ENCODE peak calls at places on chromosomes 7 and 10, in ten cellular contexts. D is suprapubic skin, U is fibroblast of mammary gland, F is lung, S is IMR-90, G is astrocyte, L is skeletal muscle cell, Y is prostate gland, N is WERI-Rb-1, Z is neuronal stem cell. W is an unnamed sample.
A peak's percentile ranks its signal among the peaks of the same experiment; 100 is the strongest.

GRCh38 chr7:55587687-55588378 is 15.5 kb upstream of the VOPP1 start:
- DNase-seq in D (no peak), U (no peak), F (no peak), S (no peak), G (no peak), L (no peak), Y (no peak), N (no peak), Z (no peak), W (no peak)

GRCh38 chr10:36224431-36224985 is 582.4 kb upstream of the FZD8 start:
- DNase-seq in D (no peak), U (peak; percentile 37), F (no peak), S (peak; percentile 19), G (peak; percentile 26), L (peak; percentile 8), Y (no peak), N (no peak), Z (no peak), W (no peak)

GRCh38 chr7:14690075-14690474 is 212.5 kb downstream of the DGKB start:
- DNase-seq in D (no peak), U (no peak), F (no peak), S (no peak), G (no peak), L (no peak), Y (no peak), N (no peak), Z (no peak), W (no peak)

GRCh38 chr7:45642044-45642443 is 67.9 kb downstream of the ADCY1 start:
- DNase-seq in D (peak; percentile 9), U (no peak), F (no peak), S (no peak), G (no peak), L (no peak), Y (no peak), N (peak; percentile 63), Z (no peak), W (no peak)

GRCh38 chr7:44309271-44310091 is 15.9 kb downstream of the CAMK2B start:
- DNase-seq in D (peak; percentile 79), U (peak; percentile 57), F (peak; percentile 30), S (peak; percentile 32), G (peak; percentile 39), L (peak; percentile 11), Y (no peak), N (no peak), Z (peak; percentile 47), W (no peak)

GRCh38 chr7:75758491-75758890 is 13.5 kb downstream of the CCL26 start:
- DNase-seq in D (no peak), U (no peak), F (no peak), S (peak; percentile 23), G (no peak), L (no peak), Y (no peak), N (no peak), Z (no peak), W (no peak)

GRCh38 chr7:96657347-96658010 is 52.2 kb downstream of the SEM1 start:
- DNase-seq in D (no peak), U (no peak), F (no peak), S (no peak), G (peak; percentile 29), L (no peak), Y (no peak), N (no peak), Z (peak; percentile 76), W (no peak)

GRCh38 chr7:157501576-157501975 is 164.8 kb downstream of the DNAJB6 start:
- DNase-seq in D (no peak), U (no peak), F (no peak), S (no peak), G (no peak), L (no peak), Y (no peak), N (no peak), Z (no peak), W (no peak)

GRCh38 chr7:24152356-24152755 is 131.6 kb upstream of the NPY start:
- DNase-seq in D (no peak), U (no peak), F (no peak), S (no peak), G (no peak), L (no peak), Y (peak; percentile 62), N (no peak), Z (no peak), W (peak; percentile 46)

GRCh38 chr7:108004220-108005142 is 1.5 kb upstream of the LAMB1 start:
- DNase-seq in D (no peak), U (peak; percentile 61), F (no peak), S (peak; percentile 70), G (peak; percentile 83), L (no peak), Y (no peak), N (no peak), Z (no peak), W (no peak)

GRCh38 chr7:133822816-133823552 is 304.2 kb upstream of the LRGUK start:
- DNase-seq in D (no peak), U (no peak), F (no peak), S (no peak), G (no peak), L (no peak), Y (no peak), N (no peak), Z (no peak), W (no peak)

GRCh38 chr10:89653410-89653828 is 8.4 kb upstream of the PANK1 start:
- DNase-seq in D (no peak), U (peak; percentile 17), F (no peak), S (peak; percentile 63), G (peak; percentile 92), L (no peak), Y (no peak), N (no peak), Z (no peak), W (no peak)

GRCh38 chr7:151968357-151968756 is 12.1 kb downstream of the GALNTL5 start:
- DNase-seq in D (no peak), U (peak; percentile 7), F (peak; percentile 35), S (no peak), G (no peak), L (no peak), Y (no peak), N (no peak), Z (no peak), W (no peak)

GRCh38 chr10:17878896-17879295 is 69.7 kb downstream of the MRC1 start:
- DNase-seq in D (no peak), U (no peak), F (no peak), S (no peak), G (no peak), L (no peak), Y (no peak), N (no peak), Z (no peak), W (no peak)

GRCh38 chr7:100662377-100662776 is 6.1 kb upstream of the ACTL6B start:
- DNase-seq in D (no peak), U (no peak), F (no peak), S (no peak), G (no peak), L (no peak), Y (no peak), N (no peak), Z (no peak), W (no peak)

GRCh38 chr10:22984066-22984465 is 56.2 kb downstream of the ARMC3 start:
- DNase-seq in D (no peak), U (peak; percentile 31), F (no peak), S (no peak), G (no peak), L (no peak), Y (no peak), N (no peak), Z (no peak), W (no peak)

GRCh38 chr7:127650842-127651555 is 995 bp upstream of the SND1 start:
- DNase-seq in D (no peak), U (peak; percentile 39), F (no peak), S (peak; percentile 39), G (peak; percentile 52), L (no peak), Y (peak; percentile 8), N (no peak), Z (no peak), W (no peak)

GRCh38 chr10:132624847-132625839 is 87.6 kb downstream of the INPP5A start:
- DNase-seq in D (peak; percentile 70), U (no peak), F (no peak), S (peak; percentile 20), G (no peak), L (no peak), Y (no peak), N (no peak), Z (no peak), W (no peak)

DNA sequence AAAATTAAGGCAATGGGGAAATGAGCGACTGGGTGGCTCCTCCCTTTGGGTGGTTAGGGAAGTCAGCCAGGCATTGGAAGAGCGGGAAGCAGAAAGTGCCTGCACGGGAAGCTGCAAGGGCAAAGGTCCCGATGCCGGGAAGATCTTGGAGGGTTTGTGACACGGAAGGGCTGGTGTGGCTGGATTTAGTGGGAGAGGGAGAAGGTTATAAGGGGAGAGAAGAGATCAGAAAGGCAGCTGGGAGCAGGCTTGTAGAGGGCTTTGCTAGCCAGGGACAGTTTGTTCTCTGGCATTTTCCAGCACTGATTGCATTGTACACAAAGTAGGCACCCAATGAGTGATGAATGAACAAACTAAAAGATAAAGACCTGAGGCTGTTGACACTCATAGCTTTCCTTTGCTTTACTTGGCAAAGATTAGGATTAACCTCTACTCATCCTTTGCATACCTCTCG is 67.7 kb downstream of the NAMPT start:
- DNase-seq in D (peak; percentile 86), U (peak; percentile 90), F (peak; percentile 82), S (peak; percentile 42), G (peak; percentile 58), L (peak; percentile 80), Y (peak; percentile 89), N (no peak), Z (no peak), W (peak; percentile 74)
- H3K4me3 ChIP-seq in D (peak overlapping the region; percentile 10), U (no peak overlapping the region), F (no peak overlapping the region), S (no peak overlapping the region), G (peak overlapping the region; percentile 9), L (no peak overlapping the region), Y (peak overlapping the region; percentile 17), N (no peak overlapping the region), Z (no peak overlapping the region), W (peak overlapping the region; percentile 3)

GRCh38 chr10:47283101-47283630 is 16.8 kb upstream of the GDF10 start:
- DNase-seq in D (peak; percentile 60), U (no peak), F (no peak), S (no peak), G (no peak), L (no peak), Y (no peak), N (no peak), Z (no peak), W (no peak)
- H3K4me3 ChIP-seq in D (no peak overlapping the region), U (no peak overlapping the region), F (no peak overlapping the region), S (no peak overlapping the region), G (no peak overlapping the region), L (no peak overlapping the region), Y (no peak overlapping the region), N (no peak overlapping the region), Z (no peak overlapping the region), W (no peak overlapping the region)

GRCh38 chr10:32970910-32971309 is 12.9 kb upstream of the ITGB1 start:
- DNase-seq in D (no peak), U (no peak), F (no peak), S (no peak), G (no peak), L (no peak), Y (no peak), N (no peak), Z (no peak), W (no peak)
- H3K4me3 ChIP-seq in D (no peak overlapping the region), U (no peak overlapping the region), F (no peak overlapping the region), S (no peak overlapping the region), G (no peak overlapping the region), L (no peak overlapping the region), Y (no peak overlapping the region), N (no peak overlapping the region), Z (no peak overlapping the region), W (no peak overlapping the region)

DNA sequence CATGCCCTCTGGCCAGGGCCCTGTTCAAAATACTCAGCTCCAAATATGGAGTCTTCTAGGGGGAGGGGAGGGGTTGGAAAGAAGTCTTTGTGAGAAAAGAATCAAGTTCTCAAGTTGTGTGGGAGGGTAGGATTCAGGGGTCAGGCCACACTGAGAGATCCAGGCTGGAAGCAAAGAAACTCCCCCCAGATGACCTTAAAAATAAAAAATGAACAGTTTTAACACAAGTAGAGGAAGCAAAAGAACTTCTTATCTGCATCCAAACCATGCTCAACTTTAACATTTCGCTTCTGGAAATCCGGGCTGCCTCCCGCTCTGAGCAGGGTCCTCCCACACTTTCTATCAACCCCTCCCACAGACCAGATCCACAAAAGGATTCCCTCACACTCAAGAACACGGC is 44.1 kb downstream of the CYTH3 start:
- DNase-seq in D (no peak), U (peak; percentile 54), F (no peak), S (peak; percentile 33), G (no peak), L (no peak), Y (no peak), N (no peak), Z (no peak), W (no peak)
- H3K4me3 ChIP-seq in D (no peak overlapping the region), U (peak overlapping the region; percentile 8), F (no peak overlapping the region), S (peak overlapping the region; percentile 4), G (no peak overlapping the region), L (peak overlapping the region; percentile 23), Y (no peak overlapping the region), N (no peak overlapping the region), Z (peak overlapping the region; percentile 46), W (no peak overlapping the region)

W was measured in MG63.